ENCODE peak calls at places on chromosomes 4 and X, in nine cellular contexts. I, N, A, W, Q, Z, H, S and V are unnamed samples.
A peak's percentile ranks its signal among the peaks of the same experiment; 100 is the strongest.

GRCh38 chrX:120310861-120311631 is at the start of gene TMEM255A:
- DNase-seq in I (peak; percentile 77), N (no peak), A (no peak), W (peak; percentile 38), Q (no peak), Z (peak; percentile 48), H (peak; percentile 48), S (no peak), V (no peak)

GRCh38 chr4:11421116-11421515 is 7.6 kb downstream of the HS3ST1 start:
- DNase-seq in I (no peak), N (no peak), A (no peak), W (no peak), Q (no peak), Z (no peak), H (no peak), S (no peak), V (no peak)

GRCh38 chrX:55522577-55523254 is 33.1 kb upstream of the USP51 start:
- DNase-seq in I (peak; percentile 43), N (no peak), A (no peak), W (no peak), Q (no peak), Z (no peak), H (no peak), S (no peak), V (no peak)

GRCh38 chrX:120358687-120359086 is 3.2 kb upstream of the ATP1B4 start:
- DNase-seq in I (no peak), N (no peak), A (no peak), W (no peak), Q (peak; percentile 37), Z (no peak), H (no peak), S (no peak), V (peak; percentile 72)

GRCh38 chr4:124334119-124334518 is 378.4 kb downstream of the ANKRD50 start:
- DNase-seq in I (no peak), N (no peak), A (no peak), W (no peak), Q (peak; percentile 96), Z (no peak), H (no peak), S (peak; percentile 17), V (peak; percentile 81)

GRCh38 chrX:69705818-69706217 is 89.9 kb downstream of the EDA start:
- DNase-seq in I (no peak), N (no peak), A (no peak), W (no peak), Q (no peak), Z (no peak), H (no peak), S (no peak), V (no peak)

GRCh38 chrX:105758784-105759183 is 63.6 kb upstream of the NRK start:
- DNase-seq in I (no peak), N (no peak), A (no peak), W (no peak), Q (no peak), Z (no peak), H (no peak), S (no peak), V (no peak)

GRCh38 chr4:148071009-148071408 is 339.1 kb downstream of the ARHGAP10 start:
- DNase-seq in I (no peak), N (no peak), A (no peak), W (no peak), Q (no peak), Z (no peak), H (no peak), S (no peak), V (no peak)

GRCh38 chr4:93731448-93731847 is 97.1 kb upstream of the ATOH1 start:
- DNase-seq in I (no peak), N (no peak), A (no peak), W (no peak), Q (no peak), Z (no peak), H (no peak), S (no peak), V (no peak)

DNA sequence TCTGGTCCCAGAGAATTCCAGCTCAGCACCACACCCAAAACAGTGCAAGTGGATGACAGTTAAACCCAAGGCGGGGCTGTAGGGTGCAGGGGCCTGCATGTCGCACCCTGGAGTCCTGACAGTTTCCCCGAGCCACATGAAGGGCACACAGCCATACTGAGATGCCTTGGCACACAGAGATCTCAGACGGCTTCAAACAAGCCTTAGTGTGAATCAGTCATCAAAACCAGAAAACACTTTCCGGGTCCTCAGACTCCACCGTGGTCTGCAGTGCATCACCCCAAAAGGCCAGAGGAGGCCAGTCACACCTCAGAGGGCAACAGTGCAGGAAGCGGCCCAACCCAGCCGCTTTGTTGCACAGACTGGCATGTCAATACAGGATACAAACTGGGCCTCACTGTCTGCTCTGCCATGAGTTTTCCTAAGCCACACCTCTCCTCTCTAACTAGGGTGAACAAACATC is 64.6 kb upstream of the ENPP6 start:
- DNase-seq in I (peak; percentile 86), N (no peak), A (no peak), W (no peak), Q (no peak), Z (no peak), H (no peak), S (peak; percentile 87), V (peak; percentile 47)
- TF ChIP-seq CTCF in I (no peak), N (peak; percentile 42), A (no peak), W (no peak), Q (no peak), Z (no peak), H (no peak), S (peak; percentile 66), V (no peak)

DNA sequence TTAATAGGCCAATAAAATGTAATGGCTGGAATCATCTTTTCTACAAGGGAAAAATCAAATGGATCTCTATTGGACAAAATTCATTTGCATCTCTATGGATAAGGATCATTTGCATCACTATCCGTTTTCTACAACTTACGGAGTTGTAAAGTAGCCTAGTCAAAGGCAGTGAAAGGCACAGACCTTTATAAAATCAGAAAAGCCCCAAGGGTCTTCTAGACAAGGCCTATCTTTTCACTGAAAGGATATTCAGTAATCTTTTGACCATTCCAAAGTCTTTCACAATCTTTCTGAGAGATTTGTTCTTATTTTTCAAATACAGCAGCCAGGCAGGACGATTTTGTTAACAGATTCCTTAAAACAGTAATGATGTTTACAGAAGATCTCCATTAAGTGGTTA is 119.5 kb upstream of the JADE1 start:
- DNase-seq in I (no peak), N (no peak), A (no peak), W (no peak), Q (no peak), Z (no peak), H (no peak), S (no peak), V (no peak)
- TF ChIP-seq CTCF in I (no peak), N (no peak), A (no peak), W (no peak), Q (no peak), Z (no peak), H (no peak), S (no peak), V (no peak)

DNA sequence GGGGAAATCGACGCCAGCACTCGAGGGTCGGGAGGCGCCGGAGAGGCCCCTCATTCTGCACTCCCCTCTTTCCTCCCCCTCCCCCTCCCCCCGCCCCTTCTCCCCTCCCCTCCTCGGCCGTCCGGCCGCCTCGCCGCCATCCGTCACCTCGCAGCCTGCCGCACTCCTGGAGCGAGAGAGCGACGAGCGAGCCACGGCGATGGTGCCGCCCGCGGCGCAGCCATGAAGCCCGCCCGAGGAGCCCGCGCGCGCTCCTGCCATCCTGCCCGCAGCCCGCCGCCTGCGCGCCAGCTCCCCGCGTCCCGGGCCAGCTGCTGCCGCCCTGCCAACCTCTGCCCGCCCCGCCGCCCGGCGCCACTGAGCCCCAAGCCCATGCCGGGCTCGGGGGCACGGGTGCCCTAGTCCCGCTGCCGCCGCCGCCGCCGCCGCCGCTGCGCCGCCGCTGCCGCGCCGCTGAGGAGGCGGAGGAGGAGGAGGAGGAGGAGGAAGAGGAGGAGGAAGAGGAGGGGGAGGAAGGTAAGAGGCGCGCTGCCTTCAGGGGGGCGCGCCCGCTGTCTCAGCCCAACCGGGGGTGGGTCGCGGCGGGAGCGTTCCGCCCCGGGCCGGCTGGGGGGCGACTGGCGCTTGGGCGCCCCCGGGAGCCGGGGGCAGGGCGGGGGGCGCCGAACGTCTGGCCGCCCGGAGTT is at the start of gene FRMPD3:
- DNase-seq in I (no peak), N (no peak), A (no peak), W (no peak), Q (no peak), Z (peak; percentile 44), H (peak; percentile 26), S (peak; percentile 64), V (no peak)
- TF ChIP-seq CTCF in I (no peak), N (no peak), A (no peak), W (no peak), Q (no peak), Z (no peak), H (no peak), S (no peak), V (no peak)

GRCh38 chr4:184907216-184907615 is 81.4 kb upstream of the ACSL1 start:
- DNase-seq in I (no peak), N (no peak), A (no peak), W (no peak), Q (peak; percentile 3), Z (no peak), H (no peak), S (peak; percentile 13), V (peak; percentile 22)

GRCh38 chr4:184902550-184902949 is 76.8 kb upstream of the ACSL1 start:
- DNase-seq in I (no peak), N (no peak), A (no peak), W (no peak), Q (no peak), Z (no peak), H (no peak), S (no peak), V (no peak)

GRCh38 chr4:184907810-184908209 is 82.0 kb upstream of the ACSL1 start:
- DNase-seq in I (no peak), N (no peak), A (no peak), W (no peak), Q (peak; percentile 1), Z (no peak), H (no peak), S (no peak), V (no peak)

GRCh38 chr4:184911310-184911709 is 85.5 kb upstream of the ACSL1 start:
- DNase-seq in I (no peak), N (no peak), A (no peak), W (no peak), Q (peak; percentile 81), Z (no peak), H (no peak), S (no peak), V (peak; percentile 93)

GRCh38 chr4:184906480-184907097 is 80.8 kb upstream of the ACSL1 start:
- DNase-seq in I (no peak), N (no peak), A (no peak), W (no peak), Q (no peak), Z (no peak), H (no peak), S (no peak), V (no peak)
- TF ChIP-seq CTCF in I (no peak), N (no peak), A (no peak), W (no peak), Q (no peak), Z (no peak), H (no peak), S (no peak), V (no peak)